ENCODE peak calls at places on chromosomes 16 and 17, in five cellular contexts. D is left ventricle myocardium inferior, T is cardiac fibroblast, U is GM06990, S is Peyer's patch. W is an unnamed sample.

GRCh38 chr16:86952769-86953168 is 364.4 kb downstream of the C16orf95 start:
- DNase-seq in D (no peak), S (no peak), U (no peak), T (no peak), W (no peak)

GRCh38 chr17:55990332-55991006 is 162.8 kb upstream of the ANKFN1 start:
- DNase-seq in U (no peak), S (no peak), D (no peak), T (no peak), W (no peak)

GRCh38 chr16:75244225-75244792 is 7.1 kb downstream of the BCAR1 start:
- DNase-seq in T (peak), U (no peak), S (peak), D (no peak), W (no peak)

GRCh38 chr17:40533896-40534295 is 31.4 kb downstream of the CCR7 start:
- DNase-seq in T (no peak), S (no peak), U (no peak), D (no peak), W (no peak)

GRCh38 chr16:11232852-11233726 is 22.9 kb downstream of the SOCS1 start:
- DNase-seq in T (no peak), U (peak), S (peak), D (no peak), W (no peak)

GRCh38 chr16:12257926-12258561 is 281.5 kb downstream of the SNX29 start:
- DNase-seq in D (no peak), T (no peak), U (no peak), S (no peak), W (no peak)

GRCh38 chr16:88113545-88114045 is 162.4 kb downstream of the BANP start:
- DNase-seq in T (no peak), D (no peak), U (no peak), S (no peak), W (no peak)

GRCh38 chr16:71421911-71422310 is 19.9 kb downstream of the TLE7 start:
- DNase-seq in T (no peak), U (no peak), D (no peak), S (no peak), W (no peak)

GRCh38 chr16:27225536-27226360 is 22.4 kb downstream of the KDM8 start:
- DNase-seq in U (no peak), D (no peak), S (no peak), T (no peak), W (no peak)

GRCh38 chr17:31807846-31808245 is 51.2 kb downstream of the COPRS start:
- DNase-seq in S (no peak), D (no peak), U (no peak), T (no peak), W (no peak)

GRCh38 chr16:88977028-88977844 is at the start of gene CBFA2T3:
- DNase-seq in T (peak), S (peak), U (peak), D (peak), W (no peak)

GRCh38 chr17:2689411-2690164 is 22.0 kb downstream of the CLUH start:
- DNase-seq in T (no peak), S (peak), D (peak), U (no peak), W (no peak)

GRCh38 chr17:43608313-43608712 is 53.4 kb downstream of the MEOX1 start:
- DNase-seq in T (peak), S (no peak), D (no peak), U (no peak), W (no peak)

GRCh38 chr17:31397256-31397939 is 5.9 kb downstream of the RAB11FIP4 start:
- DNase-seq in U (no peak), D (no peak), T (no peak), S (no peak), W (no peak)

GRCh38 chr17:68777243-68777855 is 176.2 kb upstream of the FAM20A start:
- DNase-seq in T (peak), U (peak), S (no peak), D (peak), W (no peak)

GRCh38 chr16:47069841-47070584 is 73.7 kb downstream of the NETO2 start:
- DNase-seq in U (no peak), T (no peak), D (no peak), S (no peak), W (no peak)

GRCh38 chr16:1656808-1657617 is 21.1 kb upstream of the JPT2 start:
- DNase-seq in S (no peak), T (no peak), U (no peak), D (peak), W (no peak)

GRCh38 chr16:60684002-60684401 is 1352.2 kb downstream of the CDH8 start:
- DNase-seq in S (no peak), T (no peak), U (no peak), D (no peak), W (no peak)

GRCh38 chr16:70638814-70639792 is 7.3 kb upstream of the IL34 start:
- DNase-seq in U (no peak), S (no peak), T (peak), D (no peak), W (no peak)

GRCh38 chr17:34122529-34122928 is 132.6 kb upstream of the CCL2 start:
- DNase-seq in D (no peak), S (no peak), U (no peak), T (no peak), W (no peak)

GRCh38 chr17:33046361-33047255 is 55.0 kb downstream of the SPACA3 start:
- DNase-seq in T (no peak), S (no peak), U (no peak), D (no peak), W (no peak)

GRCh38 chr17:17416007-17416399 is 60.8 kb upstream of the MED9 start:
- DNase-seq in U (no peak), T (peak), D (no peak), S (no peak), W (no peak)

GRCh38 chr16:46853713-46854443 is 22.9 kb upstream of the C16orf87 start:
- DNase-seq in D (peak), U (peak), T (peak), S (peak), W (no peak)

GRCh38 chr17:71402661-71403141 is 718.1 kb upstream of the SOX9 start:
- DNase-seq in D (no peak), U (no peak), T (no peak), S (no peak), W (no peak)

GRCh38 chr17:76296186-76296585 is 11.9 kb downstream of the QRICH2 start:
- DNase-seq in S (no peak), T (no peak), D (no peak), U (no peak), W (no peak)

GRCh38 chr17:67554634-67555033 is 163.1 kb upstream of the NOL11 start:
- DNase-seq in S (no peak), U (no peak), T (no peak), D (no peak), W (no peak)

GRCh38 chr16:2511128-2511785 is 2.5 kb upstream of the ATP6V0C start:
- DNase-seq in D (peak), U (no peak), S (no peak), T (peak), W (no peak)

GRCh38 chr16:48385272-48385953 is at the start of gene SIAH1:
- DNase-seq in U (peak), T (peak), S (peak), D (peak), W (no peak)

GRCh38 chr17:64424318-64424717 is 24.6 kb upstream of the MILR1 start:
- DNase-seq in U (no peak), D (no peak), S (no peak), T (no peak), W (no peak)

GRCh38 chr17:55527520-55528118 is 16.4 kb upstream of the SMIM36 start:
- DNase-seq in T (peak), S (no peak), D (no peak), U (no peak), W (no peak)

GRCh38 chr17:41111151-41111885 is 6.1 kb downstream of the KRTAP4-9 start:
- DNase-seq in U (no peak), T (no peak), D (no peak), S (no peak), W (no peak)

GRCh38 chr17:36072431-36073121 is 8.5 kb downstream of the CCL18 start:
- DNase-seq in S (peak), U (peak), D (no peak), T (peak), W (no peak)

GRCh38 chr17:3685174-3685812 is 10.7 kb downstream of the P2RX5 start:
- DNase-seq in U (no peak), T (no peak), D (no peak), S (no peak), W (no peak)

GRCh38 chr17:9517396-9517795 is 58.2 kb downstream of the STX8 start:
- DNase-seq in U (no peak), T (no peak), S (no peak), D (no peak), W (no peak)

GRCh38 chr17:43587647-43588046 is 41.5 kb upstream of the ETV4 start:
- DNase-seq in D (no peak), U (no peak), T (no peak), S (no peak), W (no peak)

GRCh38 chr17:2982854-2983636 is 80.4 kb downstream of the OR1D5 start:
- DNase-seq in D (peak), S (no peak), T (peak), U (no peak), W (no peak)

GRCh38 chr16:4646773-4647660 is 22.4 kb downstream of the MGRN1 start:
- DNase-seq in D (no peak), S (no peak), U (no peak), T (no peak), W (no peak)

GRCh38 chr17:63395075-63395815 is 50.9 kb downstream of the CYB561 start:
- DNase-seq in T (peak), U (no peak), S (no peak), D (no peak), W (peak)

GRCh38 chr16:49743206-49743470 is 112.8 kb downstream of the ZNF423 start:
- DNase-seq in D (no peak), T (no peak), S (no peak), U (no peak), W (no peak)

GRCh38 chr16:54282923-54283734 is 3.5 kb downstream of the IRX3 start:
- DNase-seq in D (no peak), U (no peak), S (no peak), T (no peak), W (no peak)

GRCh38 chr16:54280751-54281150 is 5.8 kb downstream of the IRX3 start:
- DNase-seq in U (no peak), T (no peak), D (no peak), S (no peak), W (no peak)

GRCh38 chr16:54281535-54282201 is 4.9 kb downstream of the IRX3 start:
- DNase-seq in D (no peak), U (no peak), S (no peak), T (no peak), W (no peak)

GRCh38 chr16:54283735-54284318 is 2.8 kb downstream of the IRX3 start:
- DNase-seq in S (no peak), U (no peak), D (no peak), T (no peak), W (no peak)

DNA sequence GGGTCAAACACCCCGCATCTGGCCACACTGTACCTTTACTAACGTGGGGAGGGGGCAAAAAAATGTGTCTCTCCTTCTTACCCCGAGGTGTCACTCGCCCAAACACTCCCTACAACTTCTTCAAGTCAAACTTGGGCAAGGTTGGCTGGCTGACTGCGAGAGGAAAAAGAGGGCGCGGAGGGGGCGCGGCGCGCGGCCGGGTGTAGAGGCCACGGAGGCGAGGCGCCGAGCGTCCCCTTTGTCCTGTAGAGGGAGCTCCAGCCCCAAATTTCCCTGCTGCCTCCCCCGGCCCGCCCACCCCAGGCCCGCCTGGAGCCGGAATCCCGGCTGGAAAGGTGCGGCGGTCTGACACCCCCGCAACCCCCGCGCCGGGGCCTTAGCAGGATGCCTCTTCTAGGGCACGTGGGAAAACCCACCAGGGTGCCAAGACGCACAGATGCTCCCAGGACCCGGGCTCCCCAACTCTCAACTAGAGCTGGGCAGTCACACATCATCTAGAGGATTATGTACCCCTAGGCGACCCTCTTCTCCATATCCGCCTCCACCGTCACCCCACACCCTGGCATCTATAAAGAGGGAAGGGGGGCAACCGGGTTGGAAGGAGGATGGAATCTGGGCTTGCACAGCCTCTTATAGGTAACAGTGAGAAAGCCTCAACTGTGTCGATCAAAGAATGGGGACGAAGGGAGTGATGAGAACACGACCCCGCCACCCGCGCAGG is 4.2 kb downstream of the IRX3 start:
- DNase-seq in S (no peak), D (peak), T (peak), U (no peak), W (no peak)
- H3K4me3 ChIP-seq in S (no peak), D (peak), T (no peak), U (no peak), W (peak)

GRCh38 chr17:77882481-77883212 is 75.9 kb upstream of the TNRC6C start:
- DNase-seq in T (peak), S (peak), U (peak), D (peak), W (no peak)
- H3K4me3 ChIP-seq in T (no peak), S (peak), U (no peak), D (no peak), W (no peak)

GRCh38 chr17:57463103-57463885 is 207.0 kb downstream of the MSI2 start:
- DNase-seq in T (peak), D (no peak), S (no peak), U (peak), W (peak)

GRCh38 chr17:57459286-57459915 is 203.1 kb downstream of the MSI2 start:
- DNase-seq in T (peak), U (peak), D (no peak), S (no peak), W (no peak)

GRCh38 chr17:57461082-57461481 is 204.8 kb downstream of the MSI2 start:
- DNase-seq in D (no peak), T (no peak), U (peak), S (no peak), W (no peak)

GRCh38 chr17:57464191-57464864 is 208.0 kb downstream of the MSI2 start:
- DNase-seq in D (peak), T (no peak), S (no peak), U (no peak), W (no peak)

GRCh38 chr17:57462007-57462579 is 205.8 kb downstream of the MSI2 start:
- DNase-seq in U (no peak), D (no peak), T (no peak), S (no peak), W (no peak)
- H3K4me3 ChIP-seq in U (no peak), D (no peak), T (no peak), S (no peak), W (no peak)

GRCh38 chr17:70343134-70343533 is 173.8 kb downstream of the KCNJ2 start:
- DNase-seq in T (no peak), U (no peak), D (no peak), S (no peak), W (no peak)

GRCh38 chr17:70345061-70345460 is 175.7 kb downstream of the KCNJ2 start:
- DNase-seq in T (no peak), S (no peak), U (no peak), D (no peak), W (no peak)

GRCh38 chr17:70338946-70339354 is 169.6 kb downstream of the KCNJ2 start:
- DNase-seq in S (no peak), T (no peak), D (no peak), U (no peak), W (no peak)

GRCh38 chr17:70344356-70345060 is 175.2 kb downstream of the KCNJ2 start:
- DNase-seq in T (peak), S (no peak), D (no peak), U (no peak), W (no peak)
- H3K4me3 ChIP-seq in T (no peak), S (no peak), D (peak), U (no peak), W (no peak)

DNA sequence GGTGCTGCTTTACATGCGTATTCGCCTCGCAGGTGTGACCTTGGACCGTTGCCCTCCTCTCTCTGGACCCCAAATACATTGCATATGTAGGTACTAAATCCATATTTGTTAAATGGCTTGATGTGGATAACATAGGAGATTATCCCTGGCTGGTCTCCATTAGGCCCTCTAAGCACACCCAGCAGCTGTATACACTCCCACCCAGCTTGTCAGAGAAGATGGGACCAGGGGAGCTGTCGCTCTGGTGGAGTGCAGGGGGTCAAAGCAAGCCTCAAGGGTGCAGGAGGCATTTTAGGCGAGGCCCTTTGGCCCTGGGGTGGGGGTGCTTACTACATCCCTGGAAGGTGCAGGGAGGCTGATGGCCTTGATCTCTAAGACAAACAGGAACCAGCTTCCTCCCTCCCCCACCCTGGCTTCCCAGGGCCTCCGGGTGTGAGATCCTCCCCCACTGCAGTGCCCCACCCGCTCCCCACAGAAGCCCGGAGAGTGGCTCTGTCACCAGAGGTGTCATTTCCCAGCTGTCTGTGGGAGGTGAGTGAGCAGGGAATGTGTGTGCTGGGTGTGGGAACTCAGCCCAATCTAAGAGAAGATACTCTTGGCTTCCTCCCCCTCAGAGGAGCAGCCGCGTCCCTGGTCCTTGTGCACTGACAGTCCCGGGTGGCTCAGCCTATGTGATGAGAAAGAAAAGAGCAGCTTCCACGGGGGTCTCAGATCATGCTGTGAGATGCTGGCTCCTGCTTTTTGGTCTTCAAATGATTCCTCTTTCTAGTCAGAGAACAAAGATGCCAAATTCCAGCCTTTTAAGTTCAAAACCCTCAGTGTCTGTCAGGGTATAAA is 1.4 kb upstream of the VAMP2 start:
- DNase-seq in T (no peak), D (peak), S (peak), U (peak), W (no peak)
- H3K4me3 ChIP-seq in T (no peak), D (peak), S (peak), U (no peak), W (no peak)

DNA sequence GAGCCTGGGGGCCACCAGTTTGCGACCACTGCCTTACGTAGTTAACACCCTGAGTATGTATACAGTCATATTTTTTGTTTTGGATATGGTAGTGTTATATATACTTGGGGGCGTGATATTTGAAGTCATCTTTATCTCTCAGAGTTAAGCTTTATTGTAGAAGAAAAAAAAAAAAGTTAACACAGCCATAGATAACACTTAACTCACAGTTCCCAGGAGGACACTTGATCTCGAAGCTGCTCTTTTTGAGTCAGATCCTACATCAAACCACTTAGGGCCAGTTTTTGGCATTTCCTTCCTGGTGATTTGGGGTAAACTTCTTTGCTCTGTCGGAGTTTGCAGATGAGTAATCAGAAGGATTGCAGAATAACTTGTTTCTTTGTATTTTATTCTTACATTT is 5.8 kb downstream of the ITPRIPL2 start:
- DNase-seq in D (no peak), T (peak), U (peak), S (no peak), W (peak)
- H3K4me3 ChIP-seq in D (peak), T (peak), U (peak), S (no peak), W (peak)